ENCODE peak calls at places on chromosomes 7 and 10, in ten cellular contexts. Z, P, C, I, B, M, V, W, L and A are unnamed samples.

GRCh38 chr7:126483972-126484371 is 768.8 kb downstream of the GRM8 start:
- DNase-seq in W (no peak), B (no peak), P (no peak), M (no peak), Z (no peak), L (no peak), C (no peak), I (no peak), V (no peak), A (no peak)

GRCh38 chr7:158310924-158311713 is 276.5 kb downstream of the PTPRN2 start:
- DNase-seq in V (no peak), Z (no peak), C (no peak), B (no peak), W (no peak), L (no peak), I (no peak), M (no peak), P (no peak), A (no peak)

GRCh38 chr7:48943279-48943990 is 19.1 kb downstream of the CDC14C start:
- DNase-seq in M (no peak), W (no peak), P (no peak), V (no peak), I (no peak), C (no peak), Z (no peak), B (no peak), L (peak; percentile 24), A (no peak)

GRCh38 chr10:131050162-131050766 is 261.3 kb downstream of the TCERG1L start:
- DNase-seq in I (no peak), W (no peak), P (no peak), M (no peak), C (no peak), L (no peak), B (no peak), Z (no peak), V (no peak), A (no peak)

GRCh38 chr10:31000071-31000787 is 31.4 kb downstream of the ZNF438 start:
- DNase-seq in I (no peak), W (no peak), P (no peak), B (no peak), V (no peak), M (no peak), C (no peak), Z (no peak), L (peak; percentile 55), A (no peak)

GRCh38 chr7:21767300-21767900 is 178.3 kb downstream of the CDCA7L start:
- DNase-seq in Z (no peak), V (no peak), C (peak; percentile 57), M (no peak), P (no peak), B (no peak), L (peak; percentile 61), W (peak; percentile 27), I (no peak), A (no peak)

GRCh38 chr10:71284544-71285179 is 34.4 kb upstream of the SLC29A3 start:
- DNase-seq in P (no peak), M (no peak), L (no peak), V (no peak), C (no peak), I (no peak), B (no peak), Z (no peak), W (no peak), A (no peak)

GRCh38 chr10:64574371-64574770 is 1053.2 kb downstream of the REEP3 start:
- DNase-seq in L (no peak), M (no peak), Z (no peak), I (no peak), P (no peak), W (no peak), C (no peak), V (no peak), B (no peak), A (no peak)

GRCh38 chr10:79483299-79483698 is 29.0 kb upstream of the EIF5AL1 start:
- DNase-seq in M (no peak), C (no peak), V (no peak), W (no peak), Z (no peak), L (no peak), B (no peak), P (no peak), I (no peak), A (no peak)

DNA sequence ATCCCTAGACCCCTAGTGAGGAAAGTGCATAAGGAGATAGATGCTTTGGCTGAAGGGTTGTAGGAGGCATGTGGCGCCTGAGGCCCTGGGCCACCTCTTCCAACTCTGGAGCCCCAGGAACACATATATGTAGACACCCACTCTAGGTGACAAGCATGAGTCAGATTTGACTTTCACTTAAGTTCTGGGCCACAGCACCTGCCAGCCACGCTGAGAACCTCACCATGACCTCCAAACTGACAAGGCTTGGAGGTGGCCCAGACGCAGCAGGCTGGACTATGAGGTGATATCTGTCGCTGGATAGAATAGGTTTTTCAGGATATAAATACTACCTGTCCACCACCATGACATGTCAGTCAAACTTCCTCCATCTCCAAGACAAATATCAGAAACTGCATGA is 894.0 kb upstream of the ZNF722 start:
- DNase-seq in P (no peak), W (no peak), M (no peak), I (no peak), B (no peak), C (no peak), Z (no peak), L (no peak), V (no peak), A (no peak)
- H3K9me3 ChIP-seq in P (no peaks in the 10 kb centered on the region), W (no peaks in the 10 kb centered on the region), M (no peaks in the 10 kb centered on the region), I (no peaks in the 10 kb centered on the region), B (peaks cover 5% of the 10 kb centered on the region), C (peaks cover 2% of the 10 kb centered on the region), Z (no peaks in the 10 kb centered on the region), L (peaks cover 3% of the 10 kb centered on the region), V (peaks cover 9% of the 10 kb centered on the region), A (no peaks in the 10 kb centered on the region)

DNA sequence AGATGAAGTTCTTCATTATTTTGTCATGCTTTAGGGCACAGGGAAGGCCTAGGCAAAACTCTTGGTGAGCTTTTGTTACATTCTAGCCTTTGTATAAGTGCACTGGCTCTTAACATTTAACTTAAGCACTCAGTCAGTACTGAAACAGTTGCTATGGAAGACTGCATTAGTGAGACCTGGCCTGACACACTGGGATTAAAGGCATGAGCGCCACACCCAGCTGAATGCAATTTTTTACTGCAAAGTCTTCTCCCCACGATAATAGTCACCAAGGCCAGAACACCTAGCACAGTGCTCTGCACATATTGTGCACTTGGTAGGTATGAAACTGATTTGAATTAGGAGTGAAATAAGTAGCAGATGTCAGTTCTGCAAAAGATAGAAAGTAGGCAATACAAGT is 41.2 kb upstream of the ZNF138 start:
- DNase-seq in B (no peak), V (no peak), P (no peak), M (no peak), I (no peak), L (no peak), W (no peak), Z (no peak), C (no peak), A (no peak)
- H3K9me3 ChIP-seq in B (peaks cover 5% of the 10 kb centered on the region), V (peaks cover 11% of the 10 kb centered on the region), P (no peaks in the 10 kb centered on the region), M (no peaks in the 10 kb centered on the region), I (no peaks in the 10 kb centered on the region), L (peaks cover 4% of the 10 kb centered on the region), W (peaks cover 10% of the 10 kb centered on the region), Z (no peaks in the 10 kb centered on the region), C (no peaks in the 10 kb centered on the region), A (no peaks in the 10 kb centered on the region)

DNA sequence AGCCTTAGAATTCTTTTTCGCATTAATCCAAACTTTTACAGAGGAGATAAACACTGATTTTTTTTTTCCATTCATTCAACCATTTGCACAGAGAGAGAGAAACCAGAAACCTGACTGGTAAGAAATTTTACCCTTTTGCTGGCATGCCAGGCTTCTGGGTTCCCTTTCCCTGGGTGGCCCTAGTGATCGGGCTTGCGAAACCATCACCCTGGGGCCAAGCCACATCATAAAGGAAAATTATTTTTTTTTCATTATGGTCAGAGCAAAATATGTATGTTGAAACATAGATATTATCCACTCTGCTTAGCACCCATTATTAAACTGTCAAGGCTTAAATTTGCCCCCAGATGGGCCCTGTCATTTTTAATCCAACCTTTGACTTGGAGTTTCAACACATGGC is 55.4 kb upstream of the INHBA start:
- DNase-seq in M (no peak), V (no peak), W (no peak), I (no peak), P (no peak), Z (no peak), B (no peak), L (no peak), C (no peak), A (no peak)
- H3K9me3 ChIP-seq in M (peaks cover 24% of the 10 kb centered on the region), V (peaks cover 17% of the 10 kb centered on the region), W (peaks cover 24% of the 10 kb centered on the region), I (no peaks in the 10 kb centered on the region), P (no peaks in the 10 kb centered on the region), Z (peaks cover 5% of the 10 kb centered on the region), B (no peaks in the 10 kb centered on the region), L (no peaks in the 10 kb centered on the region), C (no peaks in the 10 kb centered on the region), A (no peaks in the 10 kb centered on the region)

DNA sequence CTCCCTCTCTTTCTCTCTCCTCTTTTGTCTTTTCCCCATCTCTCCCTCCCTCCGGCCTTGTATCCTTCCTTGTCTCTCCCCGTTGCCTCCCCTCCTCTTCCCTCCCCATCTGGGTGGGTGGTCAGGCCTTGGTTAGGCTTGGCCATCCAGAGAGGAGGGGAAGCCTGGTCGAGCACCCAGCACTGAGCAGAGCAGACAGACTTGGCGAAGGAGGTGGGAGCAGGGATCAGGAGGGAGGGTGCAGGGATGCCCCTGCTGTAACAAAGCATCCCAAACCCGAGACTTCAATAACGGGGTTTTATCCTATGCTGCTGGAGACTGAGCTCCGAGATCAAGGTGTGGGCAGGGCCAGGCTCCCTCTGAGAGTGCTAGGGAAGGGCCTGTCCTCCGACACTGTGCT is 97.3 kb downstream of the PAXIP1 start:
- DNase-seq in V (no peak), Z (no peak), L (no peak), B (no peak), P (no peak), C (no peak), I (no peak), M (peak; percentile 33), W (no peak), A (no peak)
- H3K9me3 ChIP-seq in V (no peaks in the 10 kb centered on the region), Z (no peaks in the 10 kb centered on the region), L (no peaks in the 10 kb centered on the region), B (no peaks in the 10 kb centered on the region), P (no peaks in the 10 kb centered on the region), C (no peaks in the 10 kb centered on the region), I (no peaks in the 10 kb centered on the region), M (no peaks in the 10 kb centered on the region), W (no peaks in the 10 kb centered on the region), A (no peaks in the 10 kb centered on the region)

GRCh38 chr7:153657182-153657800 is 394.9 kb upstream of the DPP6 start:
- DNase-seq in B (no peak), C (no peak), I (no peak), Z (no peak), P (no peak), L (no peak), V (no peak), W (no peak), M (no peak), A (no peak)
- H3K9me3 ChIP-seq in B (peaks cover 3% of the 10 kb centered on the region), C (no peaks in the 10 kb centered on the region), I (no peaks in the 10 kb centered on the region), Z (no peaks in the 10 kb centered on the region), P (no peaks in the 10 kb centered on the region), L (no peaks in the 10 kb centered on the region), V (no peaks in the 10 kb centered on the region), W (peaks cover 18% of the 10 kb centered on the region), M (no peaks in the 10 kb centered on the region), A (no peaks in the 10 kb centered on the region)

GRCh38 chr10:49278497-49278902 is 20.5 kb upstream of the C10orf71 start:
- DNase-seq in V (no peak), W (peak; percentile 37), M (no peak), I (no peak), L (no peak), P (no peak), C (no peak), B (no peak), Z (no peak), A (no peak)
- H3K9me3 ChIP-seq in V (no peaks in the 10 kb centered on the region), W (no peaks in the 10 kb centered on the region), M (no peaks in the 10 kb centered on the region), I (no peaks in the 10 kb centered on the region), L (no peaks in the 10 kb centered on the region), P (no peaks in the 10 kb centered on the region), C (no peaks in the 10 kb centered on the region), B (no peaks in the 10 kb centered on the region), Z (no peaks in the 10 kb centered on the region), A (no peaks in the 10 kb centered on the region)